ENCODE peak calls at places on chromosomes 5 and 9, in ten cellular contexts. One of them, this sample, is unnamed.

GRCh38 chr9:83582026-83582425 is 40.9 kb upstream of the IDNK start:
- DNase-seq in fibroblast of lung: peak
- DNase-seq in dorsolateral prefrontal cortex: no peak
- DNase-seq in fibroblast of mammary gland: peak
- DNase-seq in mesendoderm: no peak
- DNase-seq in brain microvascular endothelial cell: peak
- DNase-seq in H7: no peak
- DNase-seq in stomach: no peak
- DNase-seq in A549: no peak
- DNase-seq in neural progenitor cell: no peak
- DNase-seq in this sample: peak

GRCh38 chr5:151104795-151105194 is 24.0 kb upstream of the TNIP1 start:
- DNase-seq in A549: no peak
- DNase-seq in neural progenitor cell: no peak
- DNase-seq in dorsolateral prefrontal cortex: no peak
- DNase-seq in mesendoderm: no peak
- DNase-seq in fibroblast of lung: peak
- DNase-seq in brain microvascular endothelial cell: no peak
- DNase-seq in stomach: no peak
- DNase-seq in H7: no peak
- DNase-seq in fibroblast of mammary gland: peak
- DNase-seq in this sample: no peak

GRCh38 chr5:57662991-57663390 is 180.4 kb upstream of the ACTBL2 start:
- DNase-seq in brain microvascular endothelial cell: no peak
- DNase-seq in fibroblast of lung: no peak
- DNase-seq in H7: no peak
- DNase-seq in neural progenitor cell: no peak
- DNase-seq in mesendoderm: no peak
- DNase-seq in A549: no peak
- DNase-seq in stomach: no peak
- DNase-seq in fibroblast of mammary gland: no peak
- DNase-seq in dorsolateral prefrontal cortex: no peak
- DNase-seq in this sample: no peak

GRCh38 chr5:119386945-119387344 is 31.1 kb downstream of the TNFAIP8 start:
- DNase-seq in fibroblast of mammary gland: peak
- DNase-seq in dorsolateral prefrontal cortex: no peak
- DNase-seq in neural progenitor cell: no peak
- DNase-seq in brain microvascular endothelial cell: peak
- DNase-seq in H7: no peak
- DNase-seq in A549: no peak
- DNase-seq in stomach: peak
- DNase-seq in mesendoderm: no peak
- DNase-seq in fibroblast of lung: peak
- DNase-seq in this sample: peak

GRCh38 chr5:111932207-111932606 is 175.2 kb upstream of the NREP start:
- DNase-seq in brain microvascular endothelial cell: no peak
- DNase-seq in fibroblast of lung: no peak
- DNase-seq in H7: no peak
- DNase-seq in mesendoderm: no peak
- DNase-seq in stomach: no peak
- DNase-seq in fibroblast of mammary gland: peak
- DNase-seq in A549: no peak
- DNase-seq in dorsolateral prefrontal cortex: no peak
- DNase-seq in neural progenitor cell: no peak
- DNase-seq in this sample: peak

GRCh38 chr5:140802781-140803271 is 2.0 kb downstream of the PCDHA3 start:
- DNase-seq in fibroblast of lung: no peak
- DNase-seq in brain microvascular endothelial cell: no peak
- DNase-seq in neural progenitor cell: no peak
- DNase-seq in dorsolateral prefrontal cortex: no peak
- DNase-seq in A549: no peak
- DNase-seq in H7: no peak
- DNase-seq in fibroblast of mammary gland: no peak
- DNase-seq in stomach: no peak
- DNase-seq in mesendoderm: no peak
- DNase-seq in this sample: no peak

GRCh38 chr5:56693220-56693579 is 122.1 kb upstream of the MAP3K1 start:
- DNase-seq in dorsolateral prefrontal cortex: no peak
- DNase-seq in A549: no peak
- DNase-seq in fibroblast of mammary gland: no peak
- DNase-seq in neural progenitor cell: no peak
- DNase-seq in H7: no peak
- DNase-seq in brain microvascular endothelial cell: no peak
- DNase-seq in fibroblast of lung: no peak
- DNase-seq in stomach: no peak
- DNase-seq in mesendoderm: no peak
- DNase-seq in this sample: no peak

GRCh38 chr5:130333089-130333488 is 428.8 kb downstream of the CHSY3 start:
- DNase-seq in fibroblast of mammary gland: peak
- DNase-seq in fibroblast of lung: peak
- DNase-seq in brain microvascular endothelial cell: peak
- DNase-seq in H7: no peak
- DNase-seq in dorsolateral prefrontal cortex: no peak
- DNase-seq in stomach: no peak
- DNase-seq in mesendoderm: no peak
- DNase-seq in neural progenitor cell: no peak
- DNase-seq in A549: peak
- DNase-seq in this sample: peak

GRCh38 chr9:113651896-113652295 is 188.4 kb downstream of the RGS3 start:
- DNase-seq in neural progenitor cell: no peak
- DNase-seq in dorsolateral prefrontal cortex: no peak
- DNase-seq in fibroblast of mammary gland: no peak
- DNase-seq in H7: no peak
- DNase-seq in fibroblast of lung: no peak
- DNase-seq in brain microvascular endothelial cell: no peak
- DNase-seq in stomach: no peak
- DNase-seq in A549: no peak
- DNase-seq in mesendoderm: no peak
- DNase-seq in this sample: no peak

GRCh38 chr5:28648108-28648507 is 1609.7 kb upstream of the CDH9 start:
- DNase-seq in A549: peak
- DNase-seq in mesendoderm: peak
- DNase-seq in fibroblast of lung: no peak
- DNase-seq in fibroblast of mammary gland: no peak
- DNase-seq in stomach: no peak
- DNase-seq in neural progenitor cell: peak
- DNase-seq in dorsolateral prefrontal cortex: no peak
- DNase-seq in H7: peak
- DNase-seq in brain microvascular endothelial cell: peak
- DNase-seq in this sample: peak

GRCh38 chr9:101028346-101029299 is at the start of gene PLPPR1:
- DNase-seq in stomach: peak
- DNase-seq in fibroblast of lung: peak
- DNase-seq in H7: peak
- DNase-seq in A549: peak
- DNase-seq in dorsolateral prefrontal cortex: peak
- DNase-seq in brain microvascular endothelial cell: peak
- DNase-seq in mesendoderm: peak
- DNase-seq in fibroblast of mammary gland: peak
- DNase-seq in neural progenitor cell: peak
- DNase-seq in this sample: peak

GRCh38 chr5:134024811-134025210 is 20.0 kb upstream of the VDAC1 start:
- DNase-seq in H7: no peak
- DNase-seq in fibroblast of lung: no peak
- DNase-seq in stomach: no peak
- DNase-seq in brain microvascular endothelial cell: no peak
- DNase-seq in mesendoderm: no peak
- DNase-seq in neural progenitor cell: no peak
- DNase-seq in fibroblast of mammary gland: no peak
- DNase-seq in dorsolateral prefrontal cortex: no peak
- DNase-seq in A549: no peak
- DNase-seq in this sample: no peak

GRCh38 chr5:9594913-9595312 is 35.2 kb downstream of the TAS2R1 start:
- DNase-seq in H7: no peak
- DNase-seq in fibroblast of lung: no peak
- DNase-seq in brain microvascular endothelial cell: no peak
- DNase-seq in neural progenitor cell: no peak
- DNase-seq in dorsolateral prefrontal cortex: no peak
- DNase-seq in stomach: no peak
- DNase-seq in mesendoderm: no peak
- DNase-seq in fibroblast of mammary gland: no peak
- DNase-seq in A549: no peak
- DNase-seq in this sample: no peak

GRCh38 chr5:137582218-137582617 is 83.1 kb upstream of the SPOCK1 start:
- DNase-seq in neural progenitor cell: no peak
- DNase-seq in brain microvascular endothelial cell: no peak
- DNase-seq in mesendoderm: no peak
- DNase-seq in stomach: no peak
- DNase-seq in fibroblast of mammary gland: peak
- DNase-seq in fibroblast of lung: no peak
- DNase-seq in dorsolateral prefrontal cortex: no peak
- DNase-seq in A549: no peak
- DNase-seq in H7: no peak
- DNase-seq in this sample: no peak

GRCh38 chr5:180606215-180606785 is 15.0 kb upstream of the SCGB3A1 start:
- DNase-seq in fibroblast of mammary gland: no peak
- DNase-seq in neural progenitor cell: no peak
- DNase-seq in A549: no peak
- DNase-seq in dorsolateral prefrontal cortex: no peak
- DNase-seq in fibroblast of lung: no peak
- DNase-seq in H7: no peak
- DNase-seq in brain microvascular endothelial cell: no peak
- DNase-seq in stomach: no peak
- DNase-seq in mesendoderm: no peak
- DNase-seq in this sample: no peak

GRCh38 chr5:95900383-95900958 is 61.2 kb downstream of the ELL2 start:
- DNase-seq in stomach: peak
- DNase-seq in neural progenitor cell: no peak
- DNase-seq in mesendoderm: no peak
- DNase-seq in fibroblast of mammary gland: peak
- DNase-seq in A549: no peak
- DNase-seq in fibroblast of lung: peak
- DNase-seq in dorsolateral prefrontal cortex: no peak
- DNase-seq in H7: no peak
- DNase-seq in brain microvascular endothelial cell: peak
- DNase-seq in this sample: no peak

GRCh38 chr5:106401561-106401960 is 1269.2 kb downstream of the EFNA5 start:
- DNase-seq in A549: no peak
- DNase-seq in dorsolateral prefrontal cortex: no peak
- DNase-seq in fibroblast of lung: no peak
- DNase-seq in fibroblast of mammary gland: peak
- DNase-seq in H7: no peak
- DNase-seq in neural progenitor cell: no peak
- DNase-seq in brain microvascular endothelial cell: no peak
- DNase-seq in stomach: no peak
- DNase-seq in mesendoderm: no peak
- DNase-seq in this sample: peak

GRCh38 chr5:65862384-65862783 is 64.0 kb upstream of the ERBIN start:
- DNase-seq in stomach: no peak
- DNase-seq in dorsolateral prefrontal cortex: no peak
- DNase-seq in fibroblast of mammary gland: no peak
- DNase-seq in brain microvascular endothelial cell: no peak
- DNase-seq in H7: no peak
- DNase-seq in fibroblast of lung: no peak
- DNase-seq in A549: no peak
- DNase-seq in mesendoderm: no peak
- DNase-seq in neural progenitor cell: no peak
- DNase-seq in this sample: no peak

GRCh38 chr9:88748566-88749238 is 213.7 kb downstream of the NXNL2 start:
- DNase-seq in brain microvascular endothelial cell: peak
- DNase-seq in dorsolateral prefrontal cortex: no peak
- DNase-seq in fibroblast of lung: peak
- DNase-seq in stomach: no peak
- DNase-seq in A549: no peak
- DNase-seq in H7: no peak
- DNase-seq in neural progenitor cell: peak
- DNase-seq in mesendoderm: no peak
- DNase-seq in fibroblast of mammary gland: peak
- DNase-seq in this sample: no peak

GRCh38 chr9:136745389-136746218 is 2.7 kb downstream of the LCN6 start:
- DNase-seq in A549: no peak
- DNase-seq in stomach: no peak
- DNase-seq in neural progenitor cell: peak
- DNase-seq in H7: no peak
- DNase-seq in fibroblast of mammary gland: no peak
- DNase-seq in dorsolateral prefrontal cortex: no peak
- DNase-seq in brain microvascular endothelial cell: no peak
- DNase-seq in mesendoderm: no peak
- DNase-seq in fibroblast of lung: no peak
- DNase-seq in this sample: no peak
- H3K4me3 ChIP-seq in A549: no peak
- H3K4me3 ChIP-seq in stomach: peak
- H3K4me3 ChIP-seq in neural progenitor cell: no peak
- H3K4me3 ChIP-seq in H7: no peak
- H3K4me3 ChIP-seq in fibroblast of mammary gland: no peak
- H3K4me3 ChIP-seq in dorsolateral prefrontal cortex: no peak
- H3K4me3 ChIP-seq in brain microvascular endothelial cell: no peak
- H3K4me3 ChIP-seq in mesendoderm: no peak
- H3K4me3 ChIP-seq in fibroblast of lung: no peak
- H3K4me3 ChIP-seq in this sample: no peak

GRCh38 chr5:59587489-59588337 is 305.8 kb downstream of the PDE4D start:
- DNase-seq in stomach: peak
- DNase-seq in mesendoderm: peak
- DNase-seq in H7: peak
- DNase-seq in fibroblast of mammary gland: peak
- DNase-seq in dorsolateral prefrontal cortex: peak
- DNase-seq in brain microvascular endothelial cell: peak
- DNase-seq in A549: peak
- DNase-seq in neural progenitor cell: peak
- DNase-seq in fibroblast of lung: peak
- DNase-seq in this sample: peak
- H3K4me3 ChIP-seq in stomach: peak
- H3K4me3 ChIP-seq in mesendoderm: no peak
- H3K4me3 ChIP-seq in H7: no peak
- H3K4me3 ChIP-seq in fibroblast of mammary gland: peak
- H3K4me3 ChIP-seq in dorsolateral prefrontal cortex: peak
- H3K4me3 ChIP-seq in brain microvascular endothelial cell: peak
- H3K4me3 ChIP-seq in A549: peak
- H3K4me3 ChIP-seq in neural progenitor cell: peak
- H3K4me3 ChIP-seq in fibroblast of lung: no peak
- H3K4me3 ChIP-seq in this sample: no peak

DNA sequence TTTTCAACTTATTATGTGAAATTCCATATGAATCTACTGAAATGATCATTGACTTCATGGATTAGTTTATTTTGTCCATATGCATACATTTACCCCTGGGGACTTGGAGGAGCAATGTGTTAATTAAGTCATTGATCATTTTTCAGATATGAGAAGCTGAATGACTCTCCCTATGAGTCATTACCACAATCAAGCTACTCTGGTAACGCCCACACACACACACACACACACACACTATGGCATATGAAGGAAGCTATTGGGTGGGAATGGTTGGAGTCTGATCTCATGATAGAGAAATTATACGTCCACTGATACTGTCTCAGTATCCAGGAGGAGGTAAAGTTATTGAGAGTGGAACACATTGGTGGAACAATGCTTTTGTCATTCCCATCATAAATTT is 528.9 kb downstream of the AGTPBP1 start:
- DNase-seq in H7: no peak
- DNase-seq in mesendoderm: peak
- DNase-seq in brain microvascular endothelial cell: peak
- DNase-seq in fibroblast of mammary gland: peak
- DNase-seq in fibroblast of lung: peak
- DNase-seq in dorsolateral prefrontal cortex: no peak
- DNase-seq in neural progenitor cell: no peak
- DNase-seq in A549: no peak
- DNase-seq in stomach: no peak
- DNase-seq in this sample: peak
- H3K4me3 ChIP-seq in H7: no peak
- H3K4me3 ChIP-seq in mesendoderm: no peak
- H3K4me3 ChIP-seq in brain microvascular endothelial cell: no peak
- H3K4me3 ChIP-seq in fibroblast of mammary gland: no peak
- H3K4me3 ChIP-seq in fibroblast of lung: no peak
- H3K4me3 ChIP-seq in dorsolateral prefrontal cortex: no peak
- H3K4me3 ChIP-seq in neural progenitor cell: no peak
- H3K4me3 ChIP-seq in A549: no peak
- H3K4me3 ChIP-seq in stomach: no peak
- H3K4me3 ChIP-seq in this sample: no peak

GRCh38 chr9:98706651-98707103 is 2.1 kb downstream of the GABBR2 start:
- DNase-seq in stomach: no peak
- DNase-seq in A549: no peak
- DNase-seq in dorsolateral prefrontal cortex: no peak
- DNase-seq in mesendoderm: no peak
- DNase-seq in brain microvascular endothelial cell: peak
- DNase-seq in neural progenitor cell: no peak
- DNase-seq in fibroblast of lung: peak
- DNase-seq in fibroblast of mammary gland: peak
- DNase-seq in H7: no peak
- DNase-seq in this sample: peak
- H3K4me3 ChIP-seq in stomach: no peak
- H3K4me3 ChIP-seq in A549: peak
- H3K4me3 ChIP-seq in dorsolateral prefrontal cortex: peak
- H3K4me3 ChIP-seq in mesendoderm: no peak
- H3K4me3 ChIP-seq in brain microvascular endothelial cell: no peak
- H3K4me3 ChIP-seq in neural progenitor cell: peak
- H3K4me3 ChIP-seq in fibroblast of lung: no peak
- H3K4me3 ChIP-seq in fibroblast of mammary gland: peak
- H3K4me3 ChIP-seq in H7: no peak
- H3K4me3 ChIP-seq in this sample: no peak

This sample was measured in bronchial epithelial cell.